ENCODE peak calls at places on chromosomes 1 and 21, in six cellular contexts. J is stomach; Y is dorsolateral prefrontal cortex; K is stimulated activated CD8-positive, alpha-beta memory T cell treated with anti-CD3 and anti-CD28 coated beads, Interleukin-15, amount 100 ng/mL, for 1 hour; T is stimulated activated CD4-positive, alpha-beta T cell treated with anti-CD3 and anti-CD28 coated beads, Interleukin-12 subunit alpha, Interleukin-12 subunit beta, amount 100 ng/mL, for 4 hours; E is heart right ventricle. S is an unnamed sample.
A peak's percentile ranks its signal among the peaks of the same experiment; 100 is the strongest.

GRCh38 chr1:62688687-62689085 is 500 bp upstream of the DOCK7 start:
- DNase-seq in J (no peak), Y (no peak), K (no peak), T (no peak), E (no peak), S (no peak)

GRCh38 chr1:59565611-59566410 is 248.9 kb upstream of the HOOK1 start:
- DNase-seq in J (no peak), Y (no peak), K (no peak), T (no peak), E (no peak), S (no peak)

GRCh38 chr1:153345187-153346066 is 3.2 kb downstream of the PGLYRP4 start:
- DNase-seq in J (no peak), Y (no peak), K (no peak), T (no peak), E (no peak), S (peak; percentile 28)

GRCh38 chr21:44092201-44092600 is 15.0 kb upstream of the PWP2 start:
- DNase-seq in J (peak; percentile 22), Y (peak; percentile 45), K (no peak), T (no peak), E (no peak), S (no peak)

GRCh38 chr1:157044326-157044725 is 1.2 kb downstream of the ARHGEF11 start:
- DNase-seq in J (no peak), Y (no peak), K (no peak), T (no peak), E (no peak), S (no peak)

GRCh38 chr1:9101510-9102146 is 27.3 kb downstream of the GPR157 start:
- DNase-seq in J (no peak), Y (peak; percentile 53), K (no peak), T (no peak), E (no peak), S (no peak)

GRCh38 chr1:16209132-16209846 is 3.2 kb downstream of the ARHGEF19 start:
- DNase-seq in J (no peak), Y (no peak), K (no peak), T (no peak), E (no peak), S (no peak)

GRCh38 chr1:41500378-41500777 is 15.9 kb upstream of the EDN2 start:
- DNase-seq in J (peak; percentile 94), Y (no peak), K (no peak), T (no peak), E (peak; percentile 57), S (peak; percentile 90)

GRCh38 chr1:12775443-12775842 is 1.9 kb downstream of the PRAMEF12 start:
- DNase-seq in J (no peak), Y (no peak), K (no peak), T (no peak), E (no peak), S (no peak)

GRCh38 chr1:40944326-40944725 is 35.2 kb upstream of the CTPS1 start:
- DNase-seq in J (no peak), Y (peak; percentile 5), K (no peak), T (no peak), E (no peak), S (no peak)

GRCh38 chr1:206850401-206850800 is 15.0 kb upstream of the IL20 start:
- DNase-seq in J (no peak), Y (no peak), K (no peak), T (no peak), E (no peak), S (no peak)

GRCh38 chr1:7552402-7552801 is 218.7 kb upstream of the VAMP3 start:
- DNase-seq in J (no peak), Y (no peak), K (no peak), T (no peak), E (no peak), S (peak; percentile 71)

GRCh38 chr1:6743189-6744101 is 41.8 kb upstream of the CAMTA1 start:
- DNase-seq in J (peak; percentile 58), Y (no peak), K (no peak), T (no peak), E (peak; percentile 37), S (peak; percentile 80)

GRCh38 chr1:198846506-198847010 is 207.7 kb downstream of the PTPRC start:
- DNase-seq in J (no peak), Y (no peak), K (no peak), T (no peak), E (no peak), S (no peak)

GRCh38 chr1:22318279-22318983 is 133.2 kb upstream of the ZBTB40 start:
- DNase-seq in J (no peak), Y (no peak), K (no peak), T (no peak), E (no peak), S (peak; percentile 11)

GRCh38 chr1:205515781-205516253 is 11.3 kb downstream of the CDK18 start:
- DNase-seq in J (no peak), Y (no peak), K (no peak), T (no peak), E (peak; percentile 68), S (no peak)

GRCh38 chr1:66553846-66554245 is 19.9 kb downstream of the SGIP1 start:
- DNase-seq in J (no peak), Y (no peak), K (no peak), T (no peak), E (no peak), S (no peak)

GRCh38 chr1:12556957-12557935 is 60.8 kb downstream of the DHRS3 start:
- DNase-seq in J (no peak), Y (no peak), K (no peak), T (no peak), E (no peak), S (no peak)